ENCODE peak calls at places on chromosomes 7 and 10, in eight cellular contexts. Y, K, U, D, H, T, E and I are unnamed samples.

GRCh38 chr10:71812016-71812912 is 38.8 kb downstream of the PSAP start:
- DNase-seq in Y (peak), K (peak), U (peak), D (peak), H (peak), T (peak), E (peak), I (no peak)

GRCh38 chr10:77041636-77042258 is 595.9 kb downstream of the KCNMA1 start:
- DNase-seq in Y (no peak), K (no peak), U (no peak), D (no peak), H (peak), T (peak), E (no peak), I (no peak)

GRCh38 chr7:64636386-64636785 is 29.5 kb upstream of the ZNF107 start:
- DNase-seq in Y (no peak), K (no peak), U (no peak), D (no peak), H (no peak), T (peak), E (no peak), I (no peak)

GRCh38 chr10:131264110-131264788 is 47.3 kb downstream of the TCERG1L start:
- DNase-seq in Y (no peak), K (no peak), U (no peak), D (no peak), H (no peak), T (no peak), E (no peak), I (no peak)

GRCh38 chr7:158356454-158356853 is 231.2 kb downstream of the PTPRN2 start:
- DNase-seq in Y (no peak), K (no peak), U (no peak), D (no peak), H (no peak), T (no peak), E (no peak), I (no peak)

GRCh38 chr7:124073325-124073676 is 40.4 kb upstream of the TMEM229A start:
- DNase-seq in Y (no peak), K (no peak), U (no peak), D (no peak), H (no peak), T (no peak), E (no peak), I (no peak)

GRCh38 chr7:88312061-88312663 is 5.5 kb upstream of the STEAP4 start:
- DNase-seq in Y (peak), K (peak), U (peak), D (no peak), H (peak), T (no peak), E (peak), I (no peak)

GRCh38 chr7:23234569-23235296 is 11.8 kb upstream of the GPNMB start:
- DNase-seq in Y (no peak), K (no peak), U (no peak), D (no peak), H (no peak), T (no peak), E (no peak), I (no peak)

GRCh38 chr7:1846331-1847065 is 176.4 kb downstream of the ELFN1 start:
- DNase-seq in Y (no peak), K (peak), U (no peak), D (no peak), H (no peak), T (no peak), E (peak), I (no peak)

GRCh38 chr7:70733115-70733514 is 398.8 kb upstream of the GALNT17 start:
- DNase-seq in Y (no peak), K (no peak), U (no peak), D (no peak), H (no peak), T (no peak), E (no peak), I (peak)

GRCh38 chr7:22563115-22563514 is 63.1 kb upstream of the STEAP1B start:
- DNase-seq in Y (no peak), K (no peak), U (no peak), D (no peak), H (peak), T (no peak), E (peak), I (no peak)

GRCh38 chr10:131896403-131896802 is 4.4 kb upstream of the PPP2R2D start:
- DNase-seq in Y (no peak), K (no peak), U (no peak), D (no peak), H (no peak), T (no peak), E (no peak), I (no peak)

GRCh38 chr10:132394201-132394811 is 2.7 kb upstream of the PWWP2B start:
- DNase-seq in Y (no peak), K (peak), U (no peak), D (no peak), H (no peak), T (no peak), E (peak), I (no peak)

GRCh38 chr7:47950714-47951113 is 2.4 kb upstream of the PKD1L1 start:
- DNase-seq in Y (peak), K (no peak), U (peak), D (peak), H (no peak), T (no peak), E (peak), I (no peak)

GRCh38 chr10:111762114-111762513 is 421.5 kb downstream of the GPAM start:
- DNase-seq in Y (no peak), K (no peak), U (no peak), D (no peak), H (no peak), T (peak), E (no peak), I (no peak)

GRCh38 chr10:18607503-18607902 is 43.9 kb downstream of the NSUN6 start:
- DNase-seq in Y (peak), K (no peak), U (peak), D (peak), H (peak), T (peak), E (no peak), I (peak)

GRCh38 chr10:93762979-93763391 is 5.2 kb downstream of the LGI1 start:
- DNase-seq in Y (no peak), K (no peak), U (peak), D (no peak), H (no peak), T (no peak), E (no peak), I (no peak)

GRCh38 chr10:128864554-128865300 is 602.3 kb upstream of the MGMT start:
- DNase-seq in Y (peak), K (no peak), U (no peak), D (no peak), H (no peak), T (no peak), E (no peak), I (no peak)

GRCh38 chr7:32892521-32893224 is 1.1 kb upstream of the KBTBD2 start:
- DNase-seq in Y (peak), K (peak), U (peak), D (peak), H (peak), T (peak), E (peak), I (no peak)

GRCh38 chr7:101923276-101923985 is 106.0 kb downstream of the CUX1 start:
- DNase-seq in Y (peak), K (no peak), U (no peak), D (no peak), H (no peak), T (no peak), E (no peak), I (no peak)

GRCh38 chr10:24449334-24449740 is 240.4 kb downstream of the KIAA1217 start:
- DNase-seq in Y (no peak), K (no peak), U (no peak), D (no peak), H (no peak), T (no peak), E (no peak), I (no peak)

GRCh38 chr7:36119005-36119711 is 33.9 kb upstream of the EEPD1 start:
- DNase-seq in Y (no peak), K (no peak), U (peak), D (peak), H (peak), T (no peak), E (no peak), I (peak)

GRCh38 chr10:19704544-19704943 is 111.7 kb upstream of the PLXDC2 start:
- DNase-seq in Y (no peak), K (no peak), U (no peak), D (no peak), H (no peak), T (no peak), E (no peak), I (no peak)

GRCh38 chr7:64098-64521 is 128.3 kb upstream of the FAM20C start:
- DNase-seq in Y (peak), K (peak), U (peak), D (peak), H (peak), T (peak), E (peak), I (no peak)

GRCh38 chr7:99619571-99620130 is 2.9 kb downstream of the ZSCAN25 start:
- DNase-seq in Y (no peak), K (no peak), U (no peak), D (no peak), H (no peak), T (no peak), E (no peak), I (no peak)

GRCh38 chr10:30160431-30160982 is 101.1 kb upstream of the JCAD start:
- DNase-seq in Y (no peak), K (no peak), U (no peak), D (no peak), H (no peak), T (no peak), E (no peak), I (no peak)

GRCh38 chr10:11713186-11713743 is 28.9 kb upstream of the ECHDC3 start:
- DNase-seq in Y (peak), K (no peak), U (peak), D (no peak), H (no peak), T (no peak), E (peak), I (no peak)

GRCh38 chr10:1420663-1421362 is 316.5 kb downstream of the ADARB2 start:
- DNase-seq in Y (no peak), K (no peak), U (peak), D (peak), H (peak), T (peak), E (peak), I (no peak)

GRCh38 chr7:94431203-94431602 is 36.5 kb downstream of the COL1A2 start:
- DNase-seq in Y (no peak), K (no peak), U (no peak), D (no peak), H (no peak), T (no peak), E (no peak), I (no peak)

GRCh38 chr7:44408596-44408995 is 81.9 kb downstream of the NUDCD3 start:
- DNase-seq in Y (no peak), K (no peak), U (no peak), D (no peak), H (no peak), T (no peak), E (no peak), I (no peak)

GRCh38 chr7:77416621-77417371 is 647 bp upstream of the GSAP start:
- DNase-seq in Y (no peak), K (no peak), U (no peak), D (no peak), H (peak), T (no peak), E (no peak), I (no peak)

DNA sequence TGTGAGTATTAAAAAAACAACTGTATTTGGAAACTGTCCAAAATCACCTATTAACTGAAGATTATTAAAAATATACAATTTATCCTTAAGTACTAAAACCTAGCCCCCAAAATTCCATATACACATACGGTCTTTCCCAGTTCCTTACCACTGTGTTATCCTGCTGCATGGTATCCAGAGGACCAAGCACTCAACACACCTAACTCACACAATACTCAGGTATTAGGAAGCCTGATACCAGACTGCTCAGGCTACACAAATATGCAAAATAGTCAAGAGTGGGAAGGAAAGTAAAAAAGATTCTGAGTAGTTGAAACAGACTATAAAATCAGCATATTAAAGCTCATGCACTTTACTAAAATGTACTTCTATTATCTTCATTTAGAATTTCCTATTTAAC is 67.2 kb downstream of the EPC1 start:
- DNase-seq in Y (no peak), K (no peak), U (no peak), D (no peak), H (no peak), T (no peak), E (no peak), I (no peak)
- H3K4me3 ChIP-seq in Y (no peak), K (no peak), U (no peak), D (no peak), H (no peak), T (no peak), E (no peak), I (no peak)

GRCh38 chr10:31490858-31491504 is 172.0 kb downstream of the ZEB1 start:
- DNase-seq in Y (no peak), K (no peak), U (peak), D (peak), H (peak), T (peak), E (no peak), I (no peak)
- H3K4me3 ChIP-seq in Y (no peak), K (no peak), U (no peak), D (no peak), H (no peak), T (no peak), E (no peak), I (no peak)

GRCh38 chr10:80462277-80462985 is 8.3 kb downstream of the TSPAN14 start:
- DNase-seq in Y (peak), K (no peak), U (no peak), D (no peak), H (peak), T (no peak), E (no peak), I (no peak)

GRCh38 chr10:80461208-80462183 is 7.4 kb downstream of the TSPAN14 start:
- DNase-seq in Y (no peak), K (no peak), U (peak), D (no peak), H (no peak), T (no peak), E (no peak), I (no peak)

GRCh38 chr10:80464557-80465466 is 10.7 kb downstream of the TSPAN14 start:
- DNase-seq in Y (peak), K (peak), U (no peak), D (peak), H (no peak), T (no peak), E (peak), I (no peak)

GRCh38 chr10:80463868-80464267 is 9.8 kb downstream of the TSPAN14 start:
- DNase-seq in Y (no peak), K (no peak), U (no peak), D (no peak), H (no peak), T (no peak), E (no peak), I (no peak)

DNA sequence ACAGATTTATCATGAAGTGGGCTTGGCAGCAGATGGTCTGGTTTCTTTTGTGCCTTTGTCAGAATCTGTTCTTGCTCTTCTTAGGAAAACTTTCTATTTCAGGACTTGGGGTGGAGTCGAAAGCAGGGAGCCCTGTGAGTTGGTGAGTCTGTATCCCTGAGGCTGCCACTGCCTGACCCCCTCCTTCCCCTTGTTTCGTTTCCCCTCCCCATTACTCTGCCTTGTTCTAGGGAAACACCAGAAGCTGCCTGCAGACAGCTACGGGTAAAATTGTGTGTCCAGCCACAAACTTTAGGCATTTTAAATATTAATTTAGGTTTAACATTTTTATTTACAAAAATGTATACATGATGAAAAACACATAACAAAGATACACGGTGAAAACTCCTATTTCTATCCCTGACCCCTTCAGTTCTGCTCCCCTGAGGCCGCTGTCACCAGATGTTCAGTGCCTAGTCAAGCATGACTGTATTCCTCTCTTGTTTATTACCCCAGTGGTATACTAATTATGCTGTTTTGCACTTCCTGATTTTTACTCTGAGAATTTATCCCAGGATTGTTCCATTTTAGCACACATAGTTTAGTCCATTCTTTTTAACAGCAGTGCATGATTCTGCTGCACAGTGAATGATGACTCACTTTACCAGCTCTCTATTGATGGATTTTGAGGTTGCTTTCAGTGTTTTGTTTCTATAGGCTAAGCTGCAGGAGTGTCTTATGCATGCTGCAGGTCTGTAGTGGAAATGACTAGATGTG is 9.1 kb downstream of the TSPAN14 start:
- DNase-seq in Y (no peak), K (no peak), U (peak), D (no peak), H (no peak), T (no peak), E (no peak), I (no peak)
- H3K4me3 ChIP-seq in Y (no peak), K (no peak), U (no peak), D (no peak), H (no peak), T (no peak), E (peak), I (peak)

DNA sequence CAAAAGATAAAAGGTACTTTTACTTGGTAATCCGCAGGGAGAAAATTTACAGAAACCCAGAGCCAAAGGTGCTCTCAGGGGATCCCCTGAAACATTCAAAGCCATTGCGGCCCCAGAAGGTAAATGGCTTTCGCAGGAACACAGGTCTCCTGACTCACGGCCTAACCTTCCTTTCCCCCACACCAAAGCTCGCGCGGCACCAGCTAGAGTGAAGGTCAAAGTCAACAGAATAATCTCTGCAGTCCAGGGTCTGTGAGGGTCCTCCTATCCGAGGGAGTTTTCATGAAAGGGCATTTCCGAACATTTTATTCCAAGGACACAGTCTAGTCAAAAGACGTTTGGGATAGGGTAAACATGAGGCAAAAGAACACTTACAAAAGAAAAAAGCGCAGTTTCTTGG is 615 bp upstream of the STEAP2 start:
- DNase-seq in Y (peak), K (no peak), U (no peak), D (peak), H (no peak), T (no peak), E (no peak), I (no peak)
- H3K4me3 ChIP-seq in Y (peak), K (peak), U (peak), D (peak), H (no peak), T (no peak), E (peak), I (peak)

GRCh38 chr10:67573484-67573883 is 122.5 kb downstream of the CTNNA3 start:
- DNase-seq in Y (no peak), K (no peak), U (no peak), D (no peak), H (no peak), T (no peak), E (no peak), I (no peak)
- H3K4me3 ChIP-seq in Y (no peak), K (no peak), U (no peak), D (no peak), H (no peak), T (no peak), E (no peak), I (no peak)